ENCODE peak calls at places on chromosome 7, in five cellular contexts. One of them, this sample, is unnamed.

GRCh38 chr7:26681819-26682418 is 182.5 kb downstream of the SKAP2 start:
- DNase-seq in T-cell: no peak
- DNase-seq in iPS-NIHi11: peak; percentile 28
- DNase-seq in Caki2: no peak
- DNase-seq in activated T-helper 9 cell treated with anti-CD3 and anti-CD28 coated beads, Interleukin-2, amount 50 U/mL, for 16 hours: no peak
- DNase-seq in this sample: peak; percentile 46

GRCh38 chr7:151727579-151728285 is 149.2 kb downstream of the PRKAG2 start:
- DNase-seq in T-cell: no peak
- DNase-seq in iPS-NIHi11: peak; percentile 59
- DNase-seq in Caki2: peak; percentile 96
- DNase-seq in activated T-helper 9 cell treated with anti-CD3 and anti-CD28 coated beads, Interleukin-2, amount 50 U/mL, for 16 hours: peak; percentile 19
- DNase-seq in this sample: no peak

GRCh38 chr7:41760293-41760692 is 57.4 kb upstream of the INHBA start:
- DNase-seq in T-cell: no peak
- DNase-seq in iPS-NIHi11: no peak
- DNase-seq in Caki2: no peak
- DNase-seq in activated T-helper 9 cell treated with anti-CD3 and anti-CD28 coated beads, Interleukin-2, amount 50 U/mL, for 16 hours: no peak
- DNase-seq in this sample: no peak

GRCh38 chr7:101968720-101969466 is 151.5 kb downstream of the CUX1 start:
- DNase-seq in T-cell: no peak
- DNase-seq in iPS-NIHi11: no peak
- DNase-seq in Caki2: no peak
- DNase-seq in activated T-helper 9 cell treated with anti-CD3 and anti-CD28 coated beads, Interleukin-2, amount 50 U/mL, for 16 hours: no peak
- DNase-seq in this sample: no peak

GRCh38 chr7:87599336-87599735 is 1.3 kb downstream of the ABCB1 start:
- DNase-seq in T-cell: peak; percentile 52
- DNase-seq in iPS-NIHi11: no peak
- DNase-seq in Caki2: no peak
- DNase-seq in activated T-helper 9 cell treated with anti-CD3 and anti-CD28 coated beads, Interleukin-2, amount 50 U/mL, for 16 hours: peak; percentile 14
- DNase-seq in this sample: peak; percentile 16

GRCh38 chr7:143104759-143105158 is 27.1 kb upstream of the PIP start:
- DNase-seq in T-cell: no peak
- DNase-seq in iPS-NIHi11: no peak
- DNase-seq in Caki2: no peak
- DNase-seq in activated T-helper 9 cell treated with anti-CD3 and anti-CD28 coated beads, Interleukin-2, amount 50 U/mL, for 16 hours: no peak
- DNase-seq in this sample: no peak

GRCh38 chr7:95628831-95629439 is 32.6 kb upstream of the PDK4 start:
- DNase-seq in T-cell: no peak
- DNase-seq in iPS-NIHi11: no peak
- DNase-seq in Caki2: peak; percentile 69
- DNase-seq in activated T-helper 9 cell treated with anti-CD3 and anti-CD28 coated beads, Interleukin-2, amount 50 U/mL, for 16 hours: no peak
- DNase-seq in this sample: no peak

GRCh38 chr7:63867127-63867526 is 131.5 kb upstream of the ZNF722 start:
- DNase-seq in T-cell: no peak
- DNase-seq in iPS-NIHi11: no peak
- DNase-seq in Caki2: no peak
- DNase-seq in activated T-helper 9 cell treated with anti-CD3 and anti-CD28 coated beads, Interleukin-2, amount 50 U/mL, for 16 hours: no peak
- DNase-seq in this sample: no peak

GRCh38 chr7:148906707-148907498 is 22.8 kb upstream of the EZH2 start:
- DNase-seq in T-cell: no peak
- DNase-seq in iPS-NIHi11: no peak
- DNase-seq in Caki2: no peak
- DNase-seq in activated T-helper 9 cell treated with anti-CD3 and anti-CD28 coated beads, Interleukin-2, amount 50 U/mL, for 16 hours: no peak
- DNase-seq in this sample: no peak

GRCh38 chr7:30965372-30965771 is 1.6 kb downstream of the GHRHR start:
- DNase-seq in T-cell: no peak
- DNase-seq in iPS-NIHi11: no peak
- DNase-seq in Caki2: no peak
- DNase-seq in activated T-helper 9 cell treated with anti-CD3 and anti-CD28 coated beads, Interleukin-2, amount 50 U/mL, for 16 hours: no peak
- DNase-seq in this sample: no peak

GRCh38 chr7:18019562-18019961 is 8.1 kb downstream of the PRPS1L1 start:
- DNase-seq in T-cell: no peak
- DNase-seq in iPS-NIHi11: no peak
- DNase-seq in Caki2: peak; percentile 51
- DNase-seq in activated T-helper 9 cell treated with anti-CD3 and anti-CD28 coated beads, Interleukin-2, amount 50 U/mL, for 16 hours: no peak
- DNase-seq in this sample: no peak

GRCh38 chr7:114835861-114836260 is 86.0 kb upstream of the MDFIC start:
- DNase-seq in T-cell: no peak
- DNase-seq in iPS-NIHi11: no peak
- DNase-seq in Caki2: no peak
- DNase-seq in activated T-helper 9 cell treated with anti-CD3 and anti-CD28 coated beads, Interleukin-2, amount 50 U/mL, for 16 hours: no peak
- DNase-seq in this sample: no peak

GRCh38 chr7:50262916-50263690 is 41.4 kb upstream of the IKZF1 start:
- DNase-seq in T-cell: no peak
- DNase-seq in iPS-NIHi11: no peak
- DNase-seq in Caki2: no peak
- DNase-seq in activated T-helper 9 cell treated with anti-CD3 and anti-CD28 coated beads, Interleukin-2, amount 50 U/mL, for 16 hours: no peak
- DNase-seq in this sample: no peak

GRCh38 chr7:114548081-114548480 is 133.5 kb downstream of the FOXP2 start:
- DNase-seq in T-cell: no peak
- DNase-seq in iPS-NIHi11: no peak
- DNase-seq in Caki2: no peak
- DNase-seq in activated T-helper 9 cell treated with anti-CD3 and anti-CD28 coated beads, Interleukin-2, amount 50 U/mL, for 16 hours: no peak
- DNase-seq in this sample: no peak

GRCh38 chr7:132865366-132865765 is 216.5 kb downstream of the CHCHD3 start:
- DNase-seq in T-cell: no peak
- DNase-seq in iPS-NIHi11: no peak
- DNase-seq in Caki2: no peak
- DNase-seq in activated T-helper 9 cell treated with anti-CD3 and anti-CD28 coated beads, Interleukin-2, amount 50 U/mL, for 16 hours: no peak
- DNase-seq in this sample: no peak

GRCh38 chr7:99618726-99619125 is 2.0 kb downstream of the ZSCAN25 start:
- DNase-seq in T-cell: no peak
- DNase-seq in iPS-NIHi11: no peak
- DNase-seq in Caki2: peak; percentile 17
- DNase-seq in activated T-helper 9 cell treated with anti-CD3 and anti-CD28 coated beads, Interleukin-2, amount 50 U/mL, for 16 hours: no peak
- DNase-seq in this sample: no peak

GRCh38 chr7:41573881-41574280 is 129.0 kb downstream of the INHBA start:
- DNase-seq in T-cell: no peak
- DNase-seq in iPS-NIHi11: no peak
- DNase-seq in Caki2: peak; percentile 15
- DNase-seq in activated T-helper 9 cell treated with anti-CD3 and anti-CD28 coated beads, Interleukin-2, amount 50 U/mL, for 16 hours: no peak
- DNase-seq in this sample: no peak

GRCh38 chr7:130831817-130832481 is 97.9 kb upstream of the KLF14 start:
- DNase-seq in T-cell: no peak
- DNase-seq in iPS-NIHi11: peak; percentile 59
- DNase-seq in Caki2: no peak
- DNase-seq in activated T-helper 9 cell treated with anti-CD3 and anti-CD28 coated beads, Interleukin-2, amount 50 U/mL, for 16 hours: no peak
- DNase-seq in this sample: peak; percentile 18

GRCh38 chr7:156160811-156161210 is 348.5 kb upstream of the SHH start:
- DNase-seq in T-cell: no peak
- DNase-seq in iPS-NIHi11: peak; percentile 85
- DNase-seq in Caki2: peak; percentile 38
- DNase-seq in activated T-helper 9 cell treated with anti-CD3 and anti-CD28 coated beads, Interleukin-2, amount 50 U/mL, for 16 hours: no peak
- DNase-seq in this sample: no peak

GRCh38 chr7:20395094-20395493 is 64.4 kb downstream of the ITGB8 start:
- DNase-seq in T-cell: no peak
- DNase-seq in iPS-NIHi11: no peak
- DNase-seq in Caki2: no peak
- DNase-seq in activated T-helper 9 cell treated with anti-CD3 and anti-CD28 coated beads, Interleukin-2, amount 50 U/mL, for 16 hours: no peak
- DNase-seq in this sample: no peak

GRCh38 chr7:79877874-79878465 is 256.7 kb upstream of the GNAI1 start:
- DNase-seq in T-cell: no peak
- DNase-seq in iPS-NIHi11: no peak
- DNase-seq in Caki2: no peak
- DNase-seq in activated T-helper 9 cell treated with anti-CD3 and anti-CD28 coated beads, Interleukin-2, amount 50 U/mL, for 16 hours: no peak
- DNase-seq in this sample: no peak

GRCh38 chr7:155384751-155385150 is 73.2 kb upstream of the EN2 start:
- DNase-seq in T-cell: no peak
- DNase-seq in iPS-NIHi11: no peak
- DNase-seq in Caki2: no peak
- DNase-seq in activated T-helper 9 cell treated with anti-CD3 and anti-CD28 coated beads, Interleukin-2, amount 50 U/mL, for 16 hours: no peak
- DNase-seq in this sample: no peak

GRCh38 chr7:50832744-50833143 is 50.0 kb upstream of the GRB10 start:
- DNase-seq in T-cell: no peak
- DNase-seq in iPS-NIHi11: no peak
- DNase-seq in Caki2: peak; percentile 93
- DNase-seq in activated T-helper 9 cell treated with anti-CD3 and anti-CD28 coated beads, Interleukin-2, amount 50 U/mL, for 16 hours: no peak
- DNase-seq in this sample: no peak

GRCh38 chr7:102063736-102064135 is 222.9 kb upstream of the SH2B2 start:
- DNase-seq in T-cell: no peak
- DNase-seq in iPS-NIHi11: peak; percentile 74
- DNase-seq in Caki2: peak; percentile 93
- DNase-seq in activated T-helper 9 cell treated with anti-CD3 and anti-CD28 coated beads, Interleukin-2, amount 50 U/mL, for 16 hours: no peak
- DNase-seq in this sample: no peak

GRCh38 chr7:128137096-128137655 is 103.9 kb upstream of the LEP start:
- DNase-seq in T-cell: no peak
- DNase-seq in iPS-NIHi11: no peak
- DNase-seq in Caki2: no peak
- DNase-seq in activated T-helper 9 cell treated with anti-CD3 and anti-CD28 coated beads, Interleukin-2, amount 50 U/mL, for 16 hours: no peak
- DNase-seq in this sample: no peak

GRCh38 chr7:131365876-131366275 is 38.2 kb downstream of the MKLN1 start:
- DNase-seq in T-cell: no peak
- DNase-seq in iPS-NIHi11: no peak
- DNase-seq in Caki2: no peak
- DNase-seq in activated T-helper 9 cell treated with anti-CD3 and anti-CD28 coated beads, Interleukin-2, amount 50 U/mL, for 16 hours: no peak
- DNase-seq in this sample: no peak

GRCh38 chr7:79921976-79922375 is 212.7 kb upstream of the GNAI1 start:
- DNase-seq in T-cell: no peak
- DNase-seq in iPS-NIHi11: no peak
- DNase-seq in Caki2: no peak
- DNase-seq in activated T-helper 9 cell treated with anti-CD3 and anti-CD28 coated beads, Interleukin-2, amount 50 U/mL, for 16 hours: no peak
- DNase-seq in this sample: no peak

GRCh38 chr7:79293655-79294142 is 159.8 kb downstream of the MAGI2 start:
- DNase-seq in T-cell: no peak
- DNase-seq in iPS-NIHi11: no peak
- DNase-seq in Caki2: peak; percentile 81
- DNase-seq in activated T-helper 9 cell treated with anti-CD3 and anti-CD28 coated beads, Interleukin-2, amount 50 U/mL, for 16 hours: no peak
- DNase-seq in this sample: no peak

GRCh38 chr7:135620447-135620846 is 41.9 kb upstream of the STMP1 start:
- DNase-seq in T-cell: no peak
- DNase-seq in iPS-NIHi11: no peak
- DNase-seq in Caki2: no peak
- DNase-seq in activated T-helper 9 cell treated with anti-CD3 and anti-CD28 coated beads, Interleukin-2, amount 50 U/mL, for 16 hours: no peak
- DNase-seq in this sample: no peak

GRCh38 chr7:86765931-86766330 is 122.2 kb downstream of the GRM3 start:
- DNase-seq in T-cell: no peak
- DNase-seq in iPS-NIHi11: no peak
- DNase-seq in Caki2: no peak
- DNase-seq in activated T-helper 9 cell treated with anti-CD3 and anti-CD28 coated beads, Interleukin-2, amount 50 U/mL, for 16 hours: no peak
- DNase-seq in this sample: no peak